ENCODE peak calls at places on chromosome 22, in nine cellular contexts. One of them, this sample, is unnamed. For H3K4me1, the result is how much of the 10 kb centered on the place peaks cover.

GRCh38 chr22:47571616-47572015 is 809.2 kb downstream of the TBC1D22A start:
- DNase-seq in fibroblast of lung: no peak
- DNase-seq in IMR-90: no peak
- DNase-seq in heart left ventricle: peak
- DNase-seq in tibial nerve: no peak
- DNase-seq in heart right ventricle: no peak
- DNase-seq in prostate gland: no peak
- DNase-seq in right atrium auricular region: no peak
- DNase-seq in A549: no peak
- DNase-seq in this sample: no peak

GRCh38 chr22:47251911-47252310 is 489.5 kb downstream of the TBC1D22A start:
- DNase-seq in fibroblast of lung: no peak
- DNase-seq in IMR-90: no peak
- DNase-seq in heart left ventricle: no peak
- DNase-seq in tibial nerve: no peak
- DNase-seq in heart right ventricle: no peak
- DNase-seq in prostate gland: no peak
- DNase-seq in right atrium auricular region: no peak
- DNase-seq in A549: no peak
- DNase-seq in this sample: no peak

GRCh38 chr22:35649026-35649553 is 844 bp downstream of the APOL6 start:
- DNase-seq in fibroblast of lung: no peak
- DNase-seq in IMR-90: no peak
- DNase-seq in heart left ventricle: no peak
- DNase-seq in tibial nerve: no peak
- DNase-seq in heart right ventricle: no peak
- DNase-seq in prostate gland: no peak
- DNase-seq in right atrium auricular region: no peak
- DNase-seq in A549: no peak
- DNase-seq in this sample: no peak

GRCh38 chr22:48892571-48893287 is 934.9 kb downstream of the BRD1 start:
- DNase-seq in fibroblast of lung: no peak
- DNase-seq in IMR-90: no peak
- DNase-seq in heart left ventricle: no peak
- DNase-seq in tibial nerve: no peak
- DNase-seq in heart right ventricle: no peak
- DNase-seq in prostate gland: no peak
- DNase-seq in right atrium auricular region: peak
- DNase-seq in A549: no peak
- DNase-seq in this sample: no peak

GRCh38 chr22:30288414-30289125 is 735 bp downstream of the CASTOR1 start:
- DNase-seq in fibroblast of lung: no peak
- DNase-seq in IMR-90: no peak
- DNase-seq in heart left ventricle: no peak
- DNase-seq in tibial nerve: no peak
- DNase-seq in heart right ventricle: no peak
- DNase-seq in prostate gland: no peak
- DNase-seq in right atrium auricular region: no peak
- DNase-seq in A549: no peak
- DNase-seq in this sample: peak

GRCh38 chr22:47294222-47294532 is 531.7 kb downstream of the TBC1D22A start:
- DNase-seq in fibroblast of lung: peak
- DNase-seq in IMR-90: peak
- DNase-seq in heart left ventricle: peak
- DNase-seq in tibial nerve: no peak
- DNase-seq in heart right ventricle: no peak
- DNase-seq in prostate gland: no peak
- DNase-seq in right atrium auricular region: peak
- DNase-seq in A549: no peak
- DNase-seq in this sample: no peak

GRCh38 chr22:28942801-28943500 is 59.6 kb downstream of the ZNRF3 start:
- DNase-seq in fibroblast of lung: no peak
- DNase-seq in IMR-90: no peak
- DNase-seq in heart left ventricle: no peak
- DNase-seq in tibial nerve: no peak
- DNase-seq in heart right ventricle: no peak
- DNase-seq in prostate gland: no peak
- DNase-seq in right atrium auricular region: no peak
- DNase-seq in A549: no peak
- DNase-seq in this sample: no peak

GRCh38 chr22:39114157-39114511 is 17.1 kb downstream of the APOBEC3H start:
- DNase-seq in fibroblast of lung: no peak
- DNase-seq in IMR-90: no peak
- DNase-seq in heart left ventricle: no peak
- DNase-seq in tibial nerve: no peak
- DNase-seq in heart right ventricle: no peak
- DNase-seq in prostate gland: no peak
- DNase-seq in right atrium auricular region: no peak
- DNase-seq in A549: no peak
- DNase-seq in this sample: no peak

GRCh38 chr22:48729499-48730171 is 1098.0 kb downstream of the BRD1 start:
- DNase-seq in fibroblast of lung: no peak
- DNase-seq in IMR-90: no peak
- DNase-seq in heart left ventricle: no peak
- DNase-seq in tibial nerve: no peak
- DNase-seq in heart right ventricle: no peak
- DNase-seq in prostate gland: no peak
- DNase-seq in right atrium auricular region: no peak
- DNase-seq in A549: no peak
- DNase-seq in this sample: no peak

GRCh38 chr22:44147821-44148574 is 32.7 kb upstream of the PARVG start:
- DNase-seq in fibroblast of lung: peak
- DNase-seq in IMR-90: peak
- DNase-seq in heart left ventricle: no peak
- DNase-seq in tibial nerve: no peak
- DNase-seq in heart right ventricle: no peak
- DNase-seq in prostate gland: no peak
- DNase-seq in right atrium auricular region: no peak
- DNase-seq in A549: no peak
- DNase-seq in this sample: no peak

GRCh38 chr22:20537325-20537756 is 29.9 kb downstream of the MED15 start:
- DNase-seq in fibroblast of lung: no peak
- DNase-seq in IMR-90: no peak
- DNase-seq in heart left ventricle: no peak
- DNase-seq in tibial nerve: no peak
- DNase-seq in heart right ventricle: no peak
- DNase-seq in prostate gland: no peak
- DNase-seq in right atrium auricular region: no peak
- DNase-seq in A549: no peak
- DNase-seq in this sample: no peak

GRCh38 chr22:46362221-46362933 is 26.9 kb downstream of the TRMU start:
- DNase-seq in fibroblast of lung: peak
- DNase-seq in IMR-90: peak
- DNase-seq in heart left ventricle: no peak
- DNase-seq in tibial nerve: no peak
- DNase-seq in heart right ventricle: no peak
- DNase-seq in prostate gland: no peak
- DNase-seq in right atrium auricular region: no peak
- DNase-seq in A549: no peak
- DNase-seq in this sample: no peak

GRCh38 chr22:40024201-40025061 is 29.7 kb downstream of the FAM83F start:
- DNase-seq in fibroblast of lung: peak
- DNase-seq in IMR-90: peak
- DNase-seq in heart left ventricle: peak
- DNase-seq in tibial nerve: peak
- DNase-seq in heart right ventricle: peak
- DNase-seq in prostate gland: peak
- DNase-seq in right atrium auricular region: no peak
- DNase-seq in A549: peak
- DNase-seq in this sample: peak

GRCh38 chr22:46125816-46126770 is 24.2 kb upstream of the PPARA start:
- DNase-seq in fibroblast of lung: no peak
- DNase-seq in IMR-90: no peak
- DNase-seq in heart left ventricle: no peak
- DNase-seq in tibial nerve: no peak
- DNase-seq in heart right ventricle: no peak
- DNase-seq in prostate gland: no peak
- DNase-seq in right atrium auricular region: no peak
- DNase-seq in A549: no peak
- DNase-seq in this sample: peak

GRCh38 chr22:40263191-40263590 is 83.1 kb upstream of the ADSL start:
- DNase-seq in fibroblast of lung: no peak
- DNase-seq in IMR-90: no peak
- DNase-seq in heart left ventricle: peak
- DNase-seq in tibial nerve: no peak
- DNase-seq in heart right ventricle: peak
- DNase-seq in prostate gland: no peak
- DNase-seq in right atrium auricular region: peak
- DNase-seq in A549: no peak
- DNase-seq in this sample: no peak

GRCh38 chr22:33722817-33723216 is 197.5 kb downstream of the LARGE1 start:
- DNase-seq in fibroblast of lung: no peak
- DNase-seq in IMR-90: no peak
- DNase-seq in heart left ventricle: no peak
- DNase-seq in tibial nerve: no peak
- DNase-seq in heart right ventricle: no peak
- DNase-seq in prostate gland: no peak
- DNase-seq in right atrium auricular region: no peak
- DNase-seq in A549: no peak
- DNase-seq in this sample: no peak

GRCh38 chr22:48185071-48185470 is 1422.6 kb downstream of the TBC1D22A start:
- DNase-seq in fibroblast of lung: no peak
- DNase-seq in IMR-90: no peak
- DNase-seq in heart left ventricle: no peak
- DNase-seq in tibial nerve: no peak
- DNase-seq in heart right ventricle: no peak
- DNase-seq in prostate gland: no peak
- DNase-seq in right atrium auricular region: no peak
- DNase-seq in A549: no peak
- DNase-seq in this sample: no peak

GRCh38 chr22:31286360-31287255 is 5.7 kb downstream of the PIK3IP1 start:
- DNase-seq in fibroblast of lung: no peak
- DNase-seq in IMR-90: no peak
- DNase-seq in heart left ventricle: no peak
- DNase-seq in tibial nerve: no peak
- DNase-seq in heart right ventricle: no peak
- DNase-seq in prostate gland: no peak
- DNase-seq in right atrium auricular region: no peak
- DNase-seq in A549: no peak
- DNase-seq in this sample: no peak

GRCh38 chr22:26556904-26557303 is 33.0 kb downstream of the TPST2 start:
- DNase-seq in fibroblast of lung: no peak
- DNase-seq in IMR-90: no peak
- DNase-seq in heart left ventricle: no peak
- DNase-seq in tibial nerve: no peak
- DNase-seq in heart right ventricle: no peak
- DNase-seq in prostate gland: no peak
- DNase-seq in right atrium auricular region: no peak
- DNase-seq in A549: no peak
- DNase-seq in this sample: no peak
- H3K4me1 ChIP-seq in fibroblast of lung: under half
- H3K4me1 ChIP-seq in IMR-90: under half
- H3K4me1 ChIP-seq in heart left ventricle: under half
- H3K4me1 ChIP-seq in tibial nerve: under half
- H3K4me1 ChIP-seq in heart right ventricle: half or more
- H3K4me1 ChIP-seq in prostate gland: under half
- H3K4me1 ChIP-seq in right atrium auricular region: under half
- H3K4me1 ChIP-seq in A549: under half
- H3K4me1 ChIP-seq in this sample: under half

GRCh38 chr22:22403771-22404170 is 104.8 kb downstream of the ZNF280B start:
- DNase-seq in fibroblast of lung: no peak
- DNase-seq in IMR-90: no peak
- DNase-seq in heart left ventricle: no peak
- DNase-seq in tibial nerve: no peak
- DNase-seq in heart right ventricle: no peak
- DNase-seq in prostate gland: no peak
- DNase-seq in right atrium auricular region: peak
- DNase-seq in A549: no peak
- DNase-seq in this sample: no peak
- TF ChIP-seq CTCF in fibroblast of lung: no peak
- TF ChIP-seq CTCF in IMR-90: no peak
- TF ChIP-seq CTCF in heart left ventricle: no peak
- TF ChIP-seq CTCF in tibial nerve: no peak
- TF ChIP-seq CTCF in heart right ventricle: no peak
- TF ChIP-seq CTCF in prostate gland: no peak
- TF ChIP-seq CTCF in right atrium auricular region: no peak
- TF ChIP-seq CTCF in A549: no peak
- TF ChIP-seq CTCF in this sample: no peak

DNA sequence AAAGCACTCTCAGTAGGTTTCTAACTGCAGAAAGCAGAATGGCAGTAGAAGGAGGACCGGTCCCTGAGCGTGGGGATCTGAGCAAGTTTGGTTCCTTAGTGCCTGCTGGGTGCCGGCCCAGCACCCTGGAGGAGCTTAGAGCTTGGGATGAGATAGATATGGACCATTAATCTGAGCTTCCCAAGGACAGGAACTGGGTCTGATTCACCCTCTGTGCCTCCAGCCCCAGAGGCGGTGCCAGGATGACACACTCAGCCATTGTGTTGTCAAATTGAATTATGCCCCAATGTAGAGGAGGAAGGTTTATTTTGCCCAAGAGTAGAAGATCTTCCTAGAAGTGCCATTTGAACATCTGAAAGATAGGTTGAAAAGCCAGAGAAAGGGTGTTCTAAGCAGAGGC is 4.3 kb downstream of the ZC3H7B start:
- DNase-seq in fibroblast of lung: peak
- DNase-seq in IMR-90: peak
- DNase-seq in heart left ventricle: no peak
- DNase-seq in tibial nerve: no peak
- DNase-seq in heart right ventricle: no peak
- DNase-seq in prostate gland: no peak
- DNase-seq in right atrium auricular region: no peak
- DNase-seq in A549: no peak
- DNase-seq in this sample: no peak
- H3K4me3 ChIP-seq in fibroblast of lung: no peak
- H3K4me3 ChIP-seq in IMR-90: no peak
- H3K4me3 ChIP-seq in heart left ventricle: no peak
- H3K4me3 ChIP-seq in tibial nerve: no peak
- H3K4me3 ChIP-seq in heart right ventricle: no peak
- H3K4me3 ChIP-seq in prostate gland: no peak
- H3K4me3 ChIP-seq in right atrium auricular region: no peak
- H3K4me3 ChIP-seq in A549: no peak
- H3K4me3 ChIP-seq in this sample: no peak

DNA sequence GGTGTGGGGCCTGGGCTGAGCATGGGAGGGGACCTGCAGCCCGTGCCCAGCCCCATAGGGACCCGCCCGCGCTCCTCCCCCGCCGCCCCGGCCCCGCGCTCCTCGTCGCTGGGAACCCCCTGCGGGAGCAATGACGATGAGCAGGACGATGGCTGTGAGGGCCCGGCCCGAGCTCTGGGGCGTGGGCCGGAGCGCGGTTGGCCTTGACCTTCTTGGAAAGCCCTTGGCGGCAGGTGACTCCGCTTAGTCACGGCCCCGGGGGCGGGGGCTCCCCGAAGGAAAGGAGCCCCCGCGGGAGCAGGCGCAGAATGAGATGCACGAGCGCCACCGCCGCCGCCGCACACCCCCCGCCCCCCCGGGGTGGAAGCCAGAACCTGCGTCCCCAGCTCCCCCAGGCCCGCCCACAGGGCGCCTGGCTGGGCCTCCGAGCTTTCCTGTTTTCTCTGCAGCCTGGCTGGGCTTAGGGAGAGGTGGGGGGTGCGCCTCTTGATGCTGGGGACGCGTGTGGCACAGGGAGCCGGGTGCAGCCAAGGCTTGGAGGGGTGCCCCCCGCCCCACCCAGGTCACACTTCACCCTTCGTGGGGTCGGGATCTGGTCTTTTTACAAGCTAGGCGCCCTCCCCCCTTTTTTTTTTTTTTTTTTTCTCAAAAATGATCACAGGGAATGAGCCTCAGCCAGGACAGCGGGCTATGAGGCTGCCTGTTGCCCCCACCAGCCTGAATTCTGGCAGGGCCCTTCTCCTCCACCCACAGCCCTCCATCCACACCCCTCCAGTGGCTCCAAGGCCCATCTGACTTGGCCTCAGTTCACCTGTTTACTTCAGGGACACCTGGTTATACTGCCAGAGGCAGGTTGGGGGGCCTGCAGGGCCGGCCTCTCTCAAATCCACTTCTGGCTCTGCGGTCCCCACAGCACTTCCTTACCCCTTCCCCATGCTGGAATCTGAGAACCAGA is 17.9 kb downstream of the CRELD2 start:
- DNase-seq in fibroblast of lung: peak
- DNase-seq in IMR-90: peak
- DNase-seq in heart left ventricle: peak
- DNase-seq in tibial nerve: peak
- DNase-seq in heart right ventricle: peak
- DNase-seq in prostate gland: peak
- DNase-seq in right atrium auricular region: peak
- DNase-seq in A549: no peak
- DNase-seq in this sample: peak
- H3K4me1 ChIP-seq in fibroblast of lung: under half
- H3K4me1 ChIP-seq in IMR-90: under half
- H3K4me1 ChIP-seq in heart left ventricle: half or more
- H3K4me1 ChIP-seq in tibial nerve: under half
- H3K4me1 ChIP-seq in heart right ventricle: half or more
- H3K4me1 ChIP-seq in prostate gland: under half
- H3K4me1 ChIP-seq in right atrium auricular region: half or more
- H3K4me1 ChIP-seq in A549: under half
- H3K4me1 ChIP-seq in this sample: under half

This sample was measured in mucosa of descending colon.